ENCODE peak calls at places on chromosome X, in seven cellular contexts. One of them, this sample, is unnamed.

GRCh38 chrX:71618303-71618721 is at the start of gene CXCR3:
- DNase-seq in epithelial cell of esophagus: no peak
- DNase-seq in AG04449: no peak
- DNase-seq in thoracic aorta: no peak
- DNase-seq in fibroblast of lung: peak; percentile 44
- DNase-seq in right atrium auricular region: no peak
- DNase-seq in adrenal gland: peak; percentile 77
- DNase-seq in this sample: no peak

GRCh38 chrX:16444353-16444752 is 205.6 kb upstream of the S100G start:
- DNase-seq in epithelial cell of esophagus: peak; percentile 40
- DNase-seq in AG04449: no peak
- DNase-seq in thoracic aorta: no peak
- DNase-seq in fibroblast of lung: peak; percentile 82
- DNase-seq in right atrium auricular region: no peak
- DNase-seq in adrenal gland: no peak
- DNase-seq in this sample: no peak

GRCh38 chrX:109619816-109620215 is 5.2 kb downstream of the KCNE5 start:
- DNase-seq in epithelial cell of esophagus: no peak
- DNase-seq in AG04449: no peak
- DNase-seq in thoracic aorta: no peak
- DNase-seq in fibroblast of lung: no peak
- DNase-seq in right atrium auricular region: no peak
- DNase-seq in adrenal gland: no peak
- DNase-seq in this sample: no peak

GRCh38 chrX:124433186-124433585 is 86.8 kb downstream of the SH2D1A start:
- DNase-seq in epithelial cell of esophagus: peak; percentile 0
- DNase-seq in AG04449: no peak
- DNase-seq in thoracic aorta: no peak
- DNase-seq in fibroblast of lung: no peak
- DNase-seq in right atrium auricular region: no peak
- DNase-seq in adrenal gland: no peak
- DNase-seq in this sample: no peak

GRCh38 chrX:121456315-121456714 is 408.9 kb downstream of the GLUD2 start:
- DNase-seq in epithelial cell of esophagus: peak; percentile 11
- DNase-seq in AG04449: no peak
- DNase-seq in thoracic aorta: no peak
- DNase-seq in fibroblast of lung: no peak
- DNase-seq in right atrium auricular region: no peak
- DNase-seq in adrenal gland: no peak
- DNase-seq in this sample: no peak

GRCh38 chrX:150486011-150486410 is 82.4 kb upstream of the MTM1 start:
- DNase-seq in epithelial cell of esophagus: peak; percentile 58
- DNase-seq in AG04449: no peak
- DNase-seq in thoracic aorta: no peak
- DNase-seq in fibroblast of lung: peak; percentile 36
- DNase-seq in right atrium auricular region: no peak
- DNase-seq in adrenal gland: peak; percentile 58
- DNase-seq in this sample: peak; percentile 19

GRCh38 chrX:23890933-23891332 is 16.8 kb downstream of the APOO start:
- DNase-seq in epithelial cell of esophagus: no peak
- DNase-seq in AG04449: no peak
- DNase-seq in thoracic aorta: no peak
- DNase-seq in fibroblast of lung: no peak
- DNase-seq in right atrium auricular region: no peak
- DNase-seq in adrenal gland: no peak
- DNase-seq in this sample: no peak

GRCh38 chrX:109578916-109579315 is 42.3 kb downstream of the NXT2 start:
- DNase-seq in epithelial cell of esophagus: no peak
- DNase-seq in AG04449: no peak
- DNase-seq in thoracic aorta: no peak
- DNase-seq in fibroblast of lung: no peak
- DNase-seq in right atrium auricular region: no peak
- DNase-seq in adrenal gland: no peak
- DNase-seq in this sample: no peak

GRCh38 chrX:65783746-65784145 is 116.3 kb downstream of the MSN start:
- DNase-seq in epithelial cell of esophagus: no peak
- DNase-seq in AG04449: no peak
- DNase-seq in thoracic aorta: no peak
- DNase-seq in fibroblast of lung: no peak
- DNase-seq in right atrium auricular region: no peak
- DNase-seq in adrenal gland: no peak
- DNase-seq in this sample: no peak

GRCh38 chrX:11193035-11193469 is 81.9 kb downstream of the HCCS start:
- DNase-seq in epithelial cell of esophagus: peak; percentile 38
- DNase-seq in AG04449: no peak
- DNase-seq in thoracic aorta: no peak
- DNase-seq in fibroblast of lung: peak; percentile 5
- DNase-seq in right atrium auricular region: no peak
- DNase-seq in adrenal gland: no peak
- DNase-seq in this sample: no peak

GRCh38 chrX:15143050-15143824 is 126.6 kb downstream of the ASB9 start:
- DNase-seq in epithelial cell of esophagus: peak; percentile 49
- DNase-seq in AG04449: no peak
- DNase-seq in thoracic aorta: no peak
- DNase-seq in fibroblast of lung: peak; percentile 30
- DNase-seq in right atrium auricular region: no peak
- DNase-seq in adrenal gland: peak; percentile 40
- DNase-seq in this sample: peak; percentile 51

GRCh38 chrX:20224814-20225487 is 41.8 kb downstream of the RPS6KA3 start:
- DNase-seq in epithelial cell of esophagus: peak; percentile 36
- DNase-seq in AG04449: no peak
- DNase-seq in thoracic aorta: no peak
- DNase-seq in fibroblast of lung: peak; percentile 79
- DNase-seq in right atrium auricular region: no peak
- DNase-seq in adrenal gland: no peak
- DNase-seq in this sample: no peak

GRCh38 chrX:41589634-41590270 is 99.0 kb upstream of the GPR34 start:
- DNase-seq in epithelial cell of esophagus: no peak
- DNase-seq in AG04449: no peak
- DNase-seq in thoracic aorta: no peak
- DNase-seq in fibroblast of lung: peak; percentile 63
- DNase-seq in right atrium auricular region: no peak
- DNase-seq in adrenal gland: no peak
- DNase-seq in this sample: no peak

GRCh38 chrX:3638280-3638873 is 75.1 kb downstream of the PRKX start:
- DNase-seq in epithelial cell of esophagus: peak; percentile 32
- DNase-seq in AG04449: no peak
- DNase-seq in thoracic aorta: no peak
- DNase-seq in fibroblast of lung: peak; percentile 26
- DNase-seq in right atrium auricular region: no peak
- DNase-seq in adrenal gland: peak; percentile 38
- DNase-seq in this sample: peak; percentile 46

GRCh38 chrX:136431625-136432024 is 56.1 kb upstream of the BRS3 start:
- DNase-seq in epithelial cell of esophagus: no peak
- DNase-seq in AG04449: no peak
- DNase-seq in thoracic aorta: no peak
- DNase-seq in fibroblast of lung: no peak
- DNase-seq in right atrium auricular region: no peak
- DNase-seq in adrenal gland: no peak
- DNase-seq in this sample: no peak

GRCh38 chrX:70171636-70172035 is 5.6 kb upstream of the DGAT2L6 start:
- DNase-seq in epithelial cell of esophagus: peak; percentile 39
- DNase-seq in AG04449: no peak
- DNase-seq in thoracic aorta: no peak
- DNase-seq in fibroblast of lung: peak; percentile 30
- DNase-seq in right atrium auricular region: no peak
- DNase-seq in adrenal gland: no peak
- DNase-seq in this sample: no peak

DNA sequence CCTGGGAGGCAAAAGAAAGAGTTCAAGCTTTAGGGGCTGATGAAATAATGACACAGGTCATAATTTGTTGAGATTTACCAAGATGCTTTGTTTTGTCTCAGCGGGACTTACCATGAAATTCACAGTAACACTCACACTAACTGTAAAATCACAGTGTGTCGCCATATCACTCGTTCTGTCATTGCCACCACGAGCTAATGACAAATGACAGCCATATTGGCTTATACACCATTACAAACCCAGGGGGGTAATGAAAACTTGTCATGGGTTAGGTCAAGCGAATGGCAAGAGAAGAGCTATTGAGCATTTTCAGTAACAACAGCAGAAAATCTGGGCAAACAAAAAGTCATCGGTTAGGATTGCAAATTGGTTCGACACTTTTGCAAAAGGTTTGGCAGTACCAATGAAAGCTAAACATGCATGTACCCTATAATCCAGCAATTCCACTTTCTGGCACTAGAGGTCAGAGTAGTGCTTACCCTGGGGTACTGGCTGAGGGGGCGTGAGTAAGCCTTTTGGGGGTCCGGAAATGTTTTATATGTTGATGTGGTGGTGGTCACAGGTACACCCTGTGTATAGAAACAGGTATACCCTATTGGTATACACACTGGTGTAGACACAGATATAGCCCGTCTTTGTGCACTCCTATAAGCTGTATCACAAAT is 83.9 kb upstream of the RAI2 start:
- DNase-seq in epithelial cell of esophagus: peak; percentile 3
- DNase-seq in AG04449: no peak
- DNase-seq in thoracic aorta: no peak
- DNase-seq in fibroblast of lung: no peak
- DNase-seq in right atrium auricular region: no peak
- DNase-seq in adrenal gland: no peak
- DNase-seq in this sample: peak; percentile 25
- TF ChIP-seq CTCF in epithelial cell of esophagus: peak; percentile 48
- TF ChIP-seq CTCF in AG04449: peak; percentile 34
- TF ChIP-seq CTCF in thoracic aorta: no peak
- TF ChIP-seq CTCF in fibroblast of lung: peak; percentile 37
- TF ChIP-seq CTCF in right atrium auricular region: peak; percentile 20
- TF ChIP-seq CTCF in adrenal gland: peak; percentile 51
- TF ChIP-seq CTCF in this sample: peak; percentile 67

GRCh38 chrX:30576881-30577280 is 685 bp downstream of the TASL start:
- DNase-seq in epithelial cell of esophagus: no peak
- DNase-seq in AG04449: no peak
- DNase-seq in thoracic aorta: no peak
- DNase-seq in fibroblast of lung: no peak
- DNase-seq in right atrium auricular region: no peak
- DNase-seq in adrenal gland: no peak
- DNase-seq in this sample: no peak
- H3K4me3 ChIP-seq in epithelial cell of esophagus: no peak overlapping the region
- H3K4me3 ChIP-seq in AG04449: no peak overlapping the region
- H3K4me3 ChIP-seq in thoracic aorta: peak overlapping the region; percentile 38
- H3K4me3 ChIP-seq in fibroblast of lung: no peak overlapping the region
- H3K4me3 ChIP-seq in right atrium auricular region: no peak overlapping the region
- H3K4me3 ChIP-seq in adrenal gland: no peak overlapping the region
- H3K4me3 ChIP-seq in this sample: no peak overlapping the region

DNA sequence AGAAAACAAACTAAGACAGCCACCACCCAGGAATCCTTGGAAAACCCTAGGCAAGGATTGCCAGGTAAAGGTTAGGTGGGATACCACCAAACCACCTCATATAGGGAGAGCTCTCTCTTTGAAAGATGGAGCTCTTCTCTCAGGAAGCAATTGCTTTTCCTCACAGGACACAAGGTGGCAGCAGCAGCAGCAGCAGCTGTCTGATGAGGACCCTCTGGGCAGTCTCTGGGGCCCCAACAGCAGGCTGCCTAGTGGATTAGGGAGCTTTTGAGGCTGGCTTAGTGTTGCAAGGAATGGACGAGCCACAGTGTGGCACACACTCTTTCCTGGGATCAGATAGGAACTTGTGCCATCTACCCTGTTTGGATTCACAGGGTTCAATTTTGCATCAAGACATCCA is 41.4 kb upstream of the CHRDL1 start:
- DNase-seq in epithelial cell of esophagus: no peak
- DNase-seq in AG04449: no peak
- DNase-seq in thoracic aorta: no peak
- DNase-seq in fibroblast of lung: no peak
- DNase-seq in right atrium auricular region: no peak
- DNase-seq in adrenal gland: no peak
- DNase-seq in this sample: peak; percentile 16
- TF ChIP-seq CTCF in epithelial cell of esophagus: no peak
- TF ChIP-seq CTCF in AG04449: no peak
- TF ChIP-seq CTCF in thoracic aorta: no peak
- TF ChIP-seq CTCF in fibroblast of lung: peak; percentile 15
- TF ChIP-seq CTCF in right atrium auricular region: no peak
- TF ChIP-seq CTCF in adrenal gland: no peak
- TF ChIP-seq CTCF in this sample: peak; percentile 51

DNA sequence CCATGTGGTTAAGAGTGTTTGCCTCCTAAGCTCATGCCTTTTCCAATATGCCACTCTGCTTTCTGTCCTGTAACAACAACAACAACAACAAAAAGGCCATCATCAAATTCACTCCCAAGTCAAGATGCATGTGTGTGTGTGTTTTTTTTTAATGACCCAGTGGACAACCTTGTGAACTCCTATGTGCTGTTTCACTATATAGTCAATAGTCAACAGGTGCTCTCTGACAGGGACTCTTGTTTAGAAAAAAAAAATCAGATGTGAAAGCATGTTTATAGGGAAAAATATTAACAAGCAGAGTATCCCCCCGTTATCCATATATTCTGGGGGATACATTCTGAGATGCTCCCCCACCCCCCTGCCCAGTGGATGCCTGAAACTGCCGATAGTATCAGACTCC is 50.6 kb upstream of the BEND2 start:
- DNase-seq in epithelial cell of esophagus: no peak
- DNase-seq in AG04449: no peak
- DNase-seq in thoracic aorta: no peak
- DNase-seq in fibroblast of lung: no peak
- DNase-seq in right atrium auricular region: no peak
- DNase-seq in adrenal gland: no peak
- DNase-seq in this sample: no peak
- H3K4me3 ChIP-seq in epithelial cell of esophagus: no peak overlapping the region
- H3K4me3 ChIP-seq in AG04449: no peak overlapping the region
- H3K4me3 ChIP-seq in thoracic aorta: no peak overlapping the region
- H3K4me3 ChIP-seq in fibroblast of lung: no peak overlapping the region
- H3K4me3 ChIP-seq in right atrium auricular region: no peak overlapping the region
- H3K4me3 ChIP-seq in adrenal gland: no peak overlapping the region
- H3K4me3 ChIP-seq in this sample: no peak overlapping the region

GRCh38 chrX:31366076-31366475 is 294.2 kb upstream of the FTHL17 start:
- DNase-seq in epithelial cell of esophagus: no peak
- DNase-seq in AG04449: no peak
- DNase-seq in thoracic aorta: no peak
- DNase-seq in fibroblast of lung: peak; percentile 47
- DNase-seq in right atrium auricular region: no peak
- DNase-seq in adrenal gland: no peak
- DNase-seq in this sample: no peak
- TF ChIP-seq CTCF in epithelial cell of esophagus: no peak
- TF ChIP-seq CTCF in AG04449: no peak
- TF ChIP-seq CTCF in thoracic aorta: no peak
- TF ChIP-seq CTCF in fibroblast of lung: no peak
- TF ChIP-seq CTCF in right atrium auricular region: no peak
- TF ChIP-seq CTCF in adrenal gland: no peak
- TF ChIP-seq CTCF in this sample: no peak

DNA sequence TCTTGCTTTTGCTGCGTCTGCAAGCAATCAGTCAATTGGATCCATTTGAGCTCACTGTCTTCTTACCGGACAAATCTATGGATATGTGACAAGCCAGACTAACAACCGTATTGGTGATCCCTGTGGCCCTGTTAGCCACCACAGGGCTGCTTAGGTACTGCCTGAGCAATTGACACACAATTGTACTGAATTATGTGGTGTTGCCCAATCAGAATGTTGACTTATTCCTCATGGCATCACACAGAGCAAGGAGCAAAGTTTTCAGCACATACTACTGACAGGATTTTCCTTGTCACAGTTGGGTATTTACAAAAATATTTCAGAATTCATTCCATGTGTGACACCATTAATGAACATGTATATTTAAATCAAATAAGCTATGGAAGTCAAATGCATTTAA is 41.3 kb upstream of the XAGE1B start:
- DNase-seq in epithelial cell of esophagus: no peak
- DNase-seq in AG04449: no peak
- DNase-seq in thoracic aorta: no peak
- DNase-seq in fibroblast of lung: no peak
- DNase-seq in right atrium auricular region: no peak
- DNase-seq in adrenal gland: no peak
- DNase-seq in this sample: no peak
- H3K4me3 ChIP-seq in epithelial cell of esophagus: no peak overlapping the region
- H3K4me3 ChIP-seq in AG04449: no peak overlapping the region
- H3K4me3 ChIP-seq in thoracic aorta: no peak overlapping the region
- H3K4me3 ChIP-seq in fibroblast of lung: no peak overlapping the region
- H3K4me3 ChIP-seq in right atrium auricular region: no peak overlapping the region
- H3K4me3 ChIP-seq in adrenal gland: no peak overlapping the region
- H3K4me3 ChIP-seq in this sample: no peak overlapping the region